ENCODE peak calls at places on chromosomes 3 and 15, in ten cellular contexts. I is uterus, G is stomach, C is body of pancreas, W is spleen, V is A549, U is ovary, L is H1, E is endothelial cell of umbilical vein, J is IMR-90. X is an unnamed sample. For H3K4me1, the result is how much of the 10 kb centered on the place peaks cover.

GRCh38 chr3:56845505-56845904 is 43.8 kb upstream of the ARHGEF3 start:
- DNase-seq in L (no peak), W (no peak), C (no peak), J (no peak), I (no peak), U (no peak), G (no peak), V (no peak), E (no peak), X (no peak)

GRCh38 chr3:51982352-51982837 is 940 bp upstream of the ACY1 start:
- DNase-seq in U (no peak), I (no peak), L (peak), J (no peak), W (no peak), C (peak), E (no peak), V (peak), G (peak), X (no peak)

GRCh38 chr15:40582726-40583246 is 11.3 kb upstream of the KNL1 start:
- DNase-seq in E (peak), G (no peak), J (no peak), V (peak), L (no peak), U (no peak), I (no peak), W (no peak), C (peak), X (peak)

GRCh38 chr15:39016706-39017105 is 452.1 kb upstream of the RASGRP1 start:
- DNase-seq in J (peak), U (no peak), I (no peak), G (no peak), W (no peak), C (no peak), V (no peak), E (no peak), L (no peak), X (no peak)

GRCh38 chr3:197790033-197790432 is 1.0 kb upstream of the LRCH3 start:
- DNase-seq in E (no peak), I (no peak), W (no peak), J (no peak), G (no peak), C (no peak), V (no peak), L (no peak), U (no peak), X (no peak)

GRCh38 chr15:60389261-60390077 is 8.3 kb downstream of the ANXA2 start:
- DNase-seq in G (no peak), U (no peak), W (no peak), L (no peak), E (no peak), V (no peak), I (no peak), C (no peak), J (no peak), X (no peak)

GRCh38 chr15:64857421-64857820 is 15.7 kb downstream of the PLEKHO2 start:
- DNase-seq in U (no peak), I (no peak), J (peak), L (no peak), E (no peak), W (no peak), G (no peak), V (no peak), C (no peak), X (no peak)

GRCh38 chr3:70736009-70736408 is 423.6 kb upstream of the MDFIC2 start:
- DNase-seq in L (no peak), C (no peak), G (no peak), E (no peak), U (no peak), I (no peak), V (no peak), W (no peak), J (peak), X (no peak)

GRCh38 chr3:27722957-27723802 is 1.1 kb upstream of the EOMES start:
- DNase-seq in E (peak), I (no peak), V (no peak), L (peak), U (no peak), W (no peak), C (no peak), J (no peak), G (no peak), X (no peak)

GRCh38 chr3:42635111-42635510 is 18.4 kb upstream of the ZBTB47 start:
- DNase-seq in G (no peak), U (no peak), I (no peak), J (peak), C (no peak), E (peak), L (no peak), V (no peak), W (no peak), X (no peak)

GRCh38 chr3:71784914-71785593 is at the start of gene PROK2:
- DNase-seq in E (no peak), W (peak), V (no peak), G (no peak), I (no peak), U (peak), L (peak), C (no peak), J (no peak), X (peak)

GRCh38 chr15:20356444-20357138 is 185.0 kb downstream of the GOLGA6L6 start:
- DNase-seq in J (no peak), E (no peak), C (peak), W (peak), I (peak), V (peak), G (peak), L (peak), U (peak), X (peak)

GRCh38 chr3:183438749-183439148 is 10.3 kb upstream of the MCF2L2 start:
- DNase-seq in C (peak), E (no peak), W (no peak), L (peak), V (no peak), G (peak), J (no peak), I (no peak), U (no peak), X (no peak)

GRCh38 chr3:165874663-165875489 is 37.7 kb upstream of the BCHE start:
- DNase-seq in U (no peak), J (no peak), I (no peak), L (no peak), W (no peak), G (no peak), V (no peak), E (no peak), C (no peak), X (no peak)

GRCh38 chr15:27059610-27060202 is 88.7 kb downstream of the GABRG3 start:
- DNase-seq in E (no peak), I (no peak), U (no peak), L (peak), G (no peak), C (peak), W (no peak), V (peak), J (peak), X (peak)

GRCh38 chr3:125109541-125109925 is 53.7 kb upstream of the HEG1 start:
- DNase-seq in G (no peak), J (no peak), V (no peak), U (no peak), L (peak), I (no peak), E (no peak), C (no peak), W (no peak), X (no peak)

GRCh38 chr15:73286356-73286755 is 82.4 kb downstream of the HCN4 start:
- DNase-seq in W (no peak), C (no peak), L (no peak), U (no peak), J (peak), I (no peak), V (no peak), E (no peak), G (no peak), X (no peak)

GRCh38 chr15:99998661-99999101 is 265.4 kb upstream of the LYSMD4 start:
- DNase-seq in I (no peak), E (no peak), L (no peak), J (peak), W (peak), C (no peak), G (peak), V (no peak), U (no peak), X (no peak)

GRCh38 chr3:12897537-12898289 is 56.3 kb upstream of the RPL32 start:
- DNase-seq in I (no peak), C (no peak), J (no peak), L (no peak), U (no peak), W (peak), E (no peak), G (no peak), V (no peak), X (no peak)

GRCh38 chr15:101379647-101380046 is 84.6 kb upstream of the SNRPA1 start:
- DNase-seq in G (no peak), U (no peak), J (no peak), I (no peak), W (peak), V (no peak), L (no peak), E (no peak), C (no peak), X (no peak)

GRCh38 chr3:98651766-98652077 is 58.3 kb upstream of the CPOX start:
- DNase-seq in L (no peak), G (no peak), C (no peak), E (no peak), I (no peak), U (no peak), J (no peak), V (no peak), W (no peak), X (no peak)

GRCh38 chr3:112539825-112540517 is 21.8 kb downstream of the ATG3 start:
- DNase-seq in G (no peak), W (no peak), V (no peak), I (no peak), U (no peak), E (no peak), L (no peak), C (no peak), J (no peak), X (no peak)

GRCh38 chr15:84987949-84988624 is 6.4 kb downstream of the PDE8A start:
- DNase-seq in U (no peak), C (no peak), L (peak), W (no peak), E (no peak), I (no peak), V (no peak), J (no peak), G (no peak), X (no peak)

GRCh38 chr3:140765246-140765645 is 87.4 kb downstream of the TRIM42 start:
- DNase-seq in V (no peak), U (no peak), W (no peak), C (no peak), G (no peak), L (peak), J (no peak), I (no peak), E (no peak), X (no peak)

GRCh38 chr15:99326235-99326634 is 75.0 kb downstream of the LRRC28 start:
- DNase-seq in U (no peak), J (no peak), G (no peak), I (no peak), C (no peak), L (no peak), W (no peak), V (no peak), E (no peak), X (no peak)

GRCh38 chr15:42845581-42845980 is 75.0 kb downstream of the TTBK2 start:
- DNase-seq in L (no peak), G (no peak), C (no peak), U (no peak), V (no peak), I (no peak), W (no peak), E (no peak), J (peak), X (no peak)

GRCh38 chr15:88882745-88883144 is 12.6 kb downstream of the HAPLN3 start:
- DNase-seq in W (no peak), I (no peak), C (no peak), L (no peak), U (no peak), E (no peak), J (peak), V (no peak), G (no peak), X (no peak)

GRCh38 chr3:152656207-152657001 is 178.5 kb upstream of the P2RY1 start:
- DNase-seq in I (no peak), J (no peak), V (no peak), G (no peak), C (no peak), U (no peak), L (no peak), W (no peak), E (peak), X (peak)

GRCh38 chr15:96327155-96327741 is 3.3 kb upstream of the NR2F2 start:
- DNase-seq in E (peak), L (no peak), C (peak), G (no peak), U (no peak), V (peak), W (no peak), J (peak), I (peak), X (no peak)

GRCh38 chr3:45124379-45124778 is 21.8 kb downstream of the CDCP1 start:
- DNase-seq in V (peak), W (no peak), I (peak), C (no peak), E (peak), G (no peak), L (no peak), J (peak), U (no peak), X (no peak)

GRCh38 chr3:81955908-81956307 is 194.5 kb upstream of the GBE1 start:
- DNase-seq in W (no peak), E (no peak), I (no peak), G (no peak), L (no peak), U (no peak), V (no peak), J (no peak), C (no peak), X (no peak)

GRCh38 chr3:194061421-194062029 is 74.4 kb upstream of the HES1 start:
- DNase-seq in G (no peak), C (no peak), W (no peak), J (peak), V (no peak), I (no peak), L (no peak), U (no peak), E (no peak), X (no peak)
- TF ChIP-seq POLR2A in G (no peak), C (no peak), W (no peak), J (no peak), V (no peak), I (no peak), L (no peak), U (no peak), E (no peak), X (no peak)

GRCh38 chr3:157097198-157097597 is 62.7 kb downstream of the CCNL1 start:
- DNase-seq in U (no peak), L (no peak), G (no peak), W (no peak), V (no peak), C (peak), I (no peak), J (no peak), E (no peak), X (no peak)
- H3K4me1 ChIP-seq in U (under half), L (under half), G (under half), W (under half), V (under half), C (under half), I (under half), J (under half), E (under half), X (under half)

DNA sequence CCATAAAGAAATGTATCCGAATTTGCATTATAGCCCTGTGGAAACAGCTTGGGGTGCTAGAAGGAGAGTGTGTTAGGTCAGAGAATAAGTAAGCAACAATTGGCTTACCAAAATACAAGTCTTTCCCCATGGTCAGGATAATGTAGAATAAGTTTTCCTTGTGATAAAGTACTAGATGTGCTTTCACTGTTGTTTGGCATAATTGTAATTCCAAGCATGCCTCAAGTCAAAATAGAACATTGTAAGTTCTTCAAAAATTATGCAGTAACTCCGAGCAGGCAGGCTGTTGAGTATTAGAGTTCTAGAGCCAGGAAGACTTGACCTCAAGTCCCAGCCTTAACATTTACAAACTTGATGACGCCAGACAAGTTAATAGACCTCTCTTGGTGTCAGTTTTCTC is 242.0 kb downstream of the TUSC7 start:
- DNase-seq in C (no peak), U (no peak), G (no peak), L (no peak), I (no peak), E (no peak), V (no peak), W (no peak), J (peak), X (no peak)
- TF ChIP-seq CTCF in C (no peak), U (no peak), G (no peak), L (no peak), I (no peak), E (no peak), V (no peak), W (no peak), J (no peak), X (no peak)

DNA sequence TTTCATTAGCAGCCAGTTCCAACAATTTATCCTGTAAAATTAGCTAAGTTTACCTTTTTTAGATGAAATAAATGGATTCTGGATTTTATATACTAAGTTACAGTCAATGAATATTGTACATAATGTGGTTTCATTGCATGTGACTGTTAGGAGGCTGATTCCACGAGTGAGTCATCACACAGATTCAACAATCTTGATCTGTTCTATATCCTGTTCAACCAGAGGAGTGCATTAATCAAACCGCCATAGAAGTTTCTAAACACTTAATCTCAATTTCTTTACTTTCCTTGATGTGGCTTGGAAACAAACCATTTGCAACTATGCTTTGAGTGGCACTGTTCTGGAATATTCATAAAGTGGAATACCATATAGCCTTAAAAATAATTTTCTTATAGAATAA is 15.3 kb downstream of the DNAJC13 start:
- DNase-seq in W (no peak), I (no peak), C (no peak), U (no peak), J (peak), G (no peak), E (peak), V (peak), L (no peak), X (no peak)
- TF ChIP-seq POLR2A in W (no peak), I (no peak), C (no peak), U (no peak), J (no peak), G (no peak), E (no peak), V (no peak), L (no peak), X (no peak)

GRCh38 chr15:91949361-91949760 is 95.9 kb downstream of the SLCO3A1 start:
- DNase-seq in C (no peak), U (no peak), V (no peak), E (no peak), W (no peak), I (no peak), J (no peak), G (no peak), L (no peak), X (no peak)
- H3K4me1 ChIP-seq in C (under half), U (under half), V (under half), E (under half), W (under half), I (under half), J (under half), G (under half), L (under half), X (under half)

DNA sequence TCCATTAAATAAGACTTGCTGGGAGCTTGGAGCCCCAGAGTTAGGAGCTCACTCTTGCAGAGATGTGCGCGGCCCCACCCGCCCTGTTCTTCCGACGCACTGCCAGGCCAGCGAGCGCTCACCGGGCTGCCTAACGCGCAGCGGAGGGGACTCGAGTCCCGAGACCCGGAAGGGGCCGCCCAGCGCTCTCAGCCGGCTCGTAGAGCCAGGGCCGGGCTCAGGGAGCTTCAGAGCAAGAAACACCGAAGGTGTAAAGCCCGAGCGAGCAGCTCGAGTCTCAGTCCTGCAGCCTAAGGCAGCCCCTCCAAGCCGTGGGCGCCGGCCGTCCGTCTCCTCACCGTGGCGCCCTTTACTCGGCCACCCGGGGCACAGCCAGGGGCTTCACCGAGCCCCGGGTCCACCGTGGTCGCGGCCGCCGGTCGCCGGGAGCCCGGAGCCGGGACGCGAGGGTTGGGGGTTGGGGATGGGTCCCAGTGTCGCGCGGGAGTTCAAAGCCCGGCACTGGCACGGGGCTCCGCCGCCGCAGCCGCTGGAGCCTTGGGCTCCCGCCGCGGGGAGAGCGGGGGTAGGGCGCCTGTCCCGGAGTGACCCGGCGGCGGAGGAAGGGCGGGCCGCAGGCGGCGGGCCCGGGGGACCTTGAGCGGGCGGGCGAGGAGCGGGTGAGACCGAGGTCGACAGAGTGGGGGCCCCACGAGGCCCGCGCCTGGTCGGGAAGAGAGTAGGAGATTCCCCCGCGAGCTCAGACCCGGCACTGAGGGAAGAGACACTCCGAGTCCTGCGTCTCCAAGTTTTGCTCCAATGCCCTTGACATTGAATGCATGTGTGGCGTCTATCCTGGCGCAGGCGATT is 26.9 kb upstream of the THRB start:
- DNase-seq in C (peak), U (peak), E (peak), V (peak), I (peak), G (peak), W (peak), J (no peak), L (peak), X (peak)
- TF ChIP-seq CTCF in C (no peak), U (no peak), E (no peak), V (peak), I (peak), G (no peak), W (no peak), J (no peak), L (no peak), X (no peak)